ENCODE peak calls at places on chromosomes 1 and 21, in eight cellular contexts. B, L, C, G, W, J, P and X are unnamed samples.

GRCh38 chr1:55338448-55338820 is 123.3 kb upstream of the USP24 start:
- DNase-seq in L (no peak), J (no peak), P (no peak), B (no peak), W (no peak), G (peak; percentile 3), C (no peak), X (no peak)

GRCh38 chr1:34199927-34200326 is 23.2 kb downstream of the C1orf94 start:
- DNase-seq in W (peak; percentile 13), L (peak; percentile 16), P (no peak), B (no peak), J (no peak), C (no peak), G (no peak), X (no peak)

GRCh38 chr1:23657659-23658275 is 33.8 kb upstream of the RPL11 start:
- DNase-seq in J (peak; percentile 29), P (peak; percentile 89), C (no peak), B (peak; percentile 80), L (peak; percentile 70), G (peak; percentile 48), W (no peak), X (peak; percentile 34)

GRCh38 chr1:8711161-8711560 is 106.3 kb downstream of the RERE start:
- DNase-seq in J (no peak), W (no peak), L (peak; percentile 48), C (no peak), G (no peak), P (no peak), B (no peak), X (no peak)

GRCh38 chr21:45825209-45825602 is 156.4 kb upstream of the COL6A1 start:
- DNase-seq in P (no peak), B (no peak), J (no peak), C (no peak), L (no peak), W (no peak), G (no peak), X (no peak)

GRCh38 chr1:32871364-32872188 is 864 bp upstream of the FNDC5 start:
- DNase-seq in J (no peak), W (no peak), P (no peak), L (peak; percentile 30), B (peak; percentile 35), C (no peak), G (no peak), X (no peak)

GRCh38 chr1:234309598-234310459 is 63.4 kb upstream of the COA6 start:
- DNase-seq in C (peak; percentile 41), P (peak; percentile 80), J (peak; percentile 68), B (peak; percentile 74), W (peak; percentile 18), L (peak; percentile 72), G (peak; percentile 55), X (peak; percentile 60)

GRCh38 chr1:21673277-21673780 is 4.2 kb upstream of the RAP1GAP start:
- DNase-seq in P (no peak), B (no peak), W (peak; percentile 68), G (no peak), L (peak; percentile 24), C (no peak), J (no peak), X (no peak)

GRCh38 chr1:39394598-39394997 is 96.8 kb upstream of the BMP8A start:
- DNase-seq in J (no peak), W (no peak), L (no peak), B (no peak), C (no peak), P (no peak), G (no peak), X (no peak)

GRCh38 chr21:44869860-44870747 is 3.4 kb downstream of the PTTG1IP start:
- DNase-seq in J (no peak), P (no peak), G (no peak), B (no peak), L (peak; percentile 99), W (peak; percentile 91), C (no peak), X (no peak)

GRCh38 chr1:102942324-102942723 is 166.0 kb downstream of the COL11A1 start:
- DNase-seq in W (no peak), J (no peak), P (no peak), C (no peak), G (no peak), B (no peak), L (no peak), X (no peak)